ENCODE peak calls at places on chromosome 1, in five cellular contexts. One of them, this sample, is unnamed.

GRCh38 chr1:166848193-166848592 is 8.9 kb downstream of the POGK start:
- DNase-seq in stimulated activated CD4-positive, alpha-beta T cell treated with anti-CD3 and anti-CD28 coated beads, Interleukin-2, amount 100 ng/mL, for 24 hours: no peak
- DNase-seq in DMS153: no peak
- DNase-seq in aorta: no peak
- DNase-seq in left cardiac atrium: no peak
- DNase-seq in this sample: no peak

GRCh38 chr1:163258181-163258580 is 55.5 kb upstream of the RGS5 start:
- DNase-seq in stimulated activated CD4-positive, alpha-beta T cell treated with anti-CD3 and anti-CD28 coated beads, Interleukin-2, amount 100 ng/mL, for 24 hours: no peak
- DNase-seq in DMS153: no peak
- DNase-seq in aorta: no peak
- DNase-seq in left cardiac atrium: no peak
- DNase-seq in this sample: no peak

GRCh38 chr1:8740034-8740449 is 77.4 kb downstream of the RERE start:
- DNase-seq in stimulated activated CD4-positive, alpha-beta T cell treated with anti-CD3 and anti-CD28 coated beads, Interleukin-2, amount 100 ng/mL, for 24 hours: no peak
- DNase-seq in DMS153: no peak
- DNase-seq in aorta: no peak
- DNase-seq in left cardiac atrium: no peak
- DNase-seq in this sample: no peak

GRCh38 chr1:197981546-197981945 is 64.4 kb downstream of the LHX9 start:
- DNase-seq in stimulated activated CD4-positive, alpha-beta T cell treated with anti-CD3 and anti-CD28 coated beads, Interleukin-2, amount 100 ng/mL, for 24 hours: no peak
- DNase-seq in DMS153: no peak
- DNase-seq in aorta: no peak
- DNase-seq in left cardiac atrium: no peak
- DNase-seq in this sample: no peak

GRCh38 chr1:60903591-60903990 is 178.8 kb upstream of the NFIA start:
- DNase-seq in stimulated activated CD4-positive, alpha-beta T cell treated with anti-CD3 and anti-CD28 coated beads, Interleukin-2, amount 100 ng/mL, for 24 hours: no peak
- DNase-seq in DMS153: no peak
- DNase-seq in aorta: peak
- DNase-seq in left cardiac atrium: peak
- DNase-seq in this sample: no peak

GRCh38 chr1:202662081-202662480 is 48.2 kb downstream of the SYT2 start:
- DNase-seq in stimulated activated CD4-positive, alpha-beta T cell treated with anti-CD3 and anti-CD28 coated beads, Interleukin-2, amount 100 ng/mL, for 24 hours: no peak
- DNase-seq in DMS153: peak
- DNase-seq in aorta: no peak
- DNase-seq in left cardiac atrium: no peak
- DNase-seq in this sample: no peak

GRCh38 chr1:231272173-231272572 is 31.2 kb downstream of the GNPAT start:
- DNase-seq in stimulated activated CD4-positive, alpha-beta T cell treated with anti-CD3 and anti-CD28 coated beads, Interleukin-2, amount 100 ng/mL, for 24 hours: no peak
- DNase-seq in DMS153: no peak
- DNase-seq in aorta: no peak
- DNase-seq in left cardiac atrium: no peak
- DNase-seq in this sample: no peak

GRCh38 chr1:151024540-151025146 is 11.7 kb upstream of the BNIPL start:
- DNase-seq in stimulated activated CD4-positive, alpha-beta T cell treated with anti-CD3 and anti-CD28 coated beads, Interleukin-2, amount 100 ng/mL, for 24 hours: peak
- DNase-seq in DMS153: peak
- DNase-seq in aorta: peak
- DNase-seq in left cardiac atrium: peak
- DNase-seq in this sample: no peak

GRCh38 chr1:116855220-116855619 is 54.5 kb upstream of the PTGFRN start:
- DNase-seq in stimulated activated CD4-positive, alpha-beta T cell treated with anti-CD3 and anti-CD28 coated beads, Interleukin-2, amount 100 ng/mL, for 24 hours: no peak
- DNase-seq in DMS153: peak
- DNase-seq in aorta: peak
- DNase-seq in left cardiac atrium: peak
- DNase-seq in this sample: no peak

This sample was measured in esophagus squamous epithelium.